ENCODE peak calls at places on chromosome 15, in eight cellular contexts. One of them, this sample, is unnamed.

GRCh38 chr15:32840481-32841245 is 122.9 kb downstream of the GREM1 start:
- DNase-seq in colonic mucosa: no peak
- DNase-seq in keratinocyte: no peak
- DNase-seq in fibroblast of mammary gland: peak; percentile 85
- DNase-seq in LNCaP clone FGC: no peak
- DNase-seq in hepatocyte: no peak
- DNase-seq in CD8-positive, alpha-beta T cell: no peak
- DNase-seq in brain microvascular endothelial cell: no peak
- DNase-seq in this sample: no peak

GRCh38 chr15:96285306-96285705 is 45.2 kb upstream of the NR2F2 start:
- DNase-seq in hepatocyte: no peak
- DNase-seq in brain microvascular endothelial cell: peak; percentile 99
- DNase-seq in fibroblast of mammary gland: peak; percentile 98
- DNase-seq in CD8-positive, alpha-beta T cell: no peak
- DNase-seq in LNCaP clone FGC: no peak
- DNase-seq in colonic mucosa: no peak
- DNase-seq in keratinocyte: no peak
- DNase-seq in this sample: no peak

GRCh38 chr15:58227706-58228543 is 89.7 kb downstream of the AQP9 start:
- DNase-seq in keratinocyte: peak; percentile 59
- DNase-seq in fibroblast of mammary gland: peak; percentile 86
- DNase-seq in hepatocyte: peak; percentile 83
- DNase-seq in CD8-positive, alpha-beta T cell: peak; percentile 62
- DNase-seq in colonic mucosa: peak; percentile 75
- DNase-seq in LNCaP clone FGC: peak; percentile 56
- DNase-seq in brain microvascular endothelial cell: peak; percentile 64
- DNase-seq in this sample: peak; percentile 68

GRCh38 chr15:88725305-88726220 is 77.7 kb upstream of the ACAN start:
- DNase-seq in fibroblast of mammary gland: no peak
- DNase-seq in brain microvascular endothelial cell: no peak
- DNase-seq in colonic mucosa: no peak
- DNase-seq in CD8-positive, alpha-beta T cell: no peak
- DNase-seq in LNCaP clone FGC: no peak
- DNase-seq in keratinocyte: no peak
- DNase-seq in hepatocyte: no peak
- DNase-seq in this sample: no peak

GRCh38 chr15:70341566-70341965 is 243.8 kb upstream of the TLE3 start:
- DNase-seq in colonic mucosa: no peak
- DNase-seq in CD8-positive, alpha-beta T cell: no peak
- DNase-seq in fibroblast of mammary gland: no peak
- DNase-seq in LNCaP clone FGC: no peak
- DNase-seq in hepatocyte: no peak
- DNase-seq in keratinocyte: no peak
- DNase-seq in brain microvascular endothelial cell: no peak
- DNase-seq in this sample: no peak

GRCh38 chr15:58698887-58699641 is 50.4 kb downstream of the ADAM10 start:
- DNase-seq in hepatocyte: no peak
- DNase-seq in CD8-positive, alpha-beta T cell: no peak
- DNase-seq in keratinocyte: no peak
- DNase-seq in fibroblast of mammary gland: no peak
- DNase-seq in LNCaP clone FGC: no peak
- DNase-seq in colonic mucosa: no peak
- DNase-seq in brain microvascular endothelial cell: no peak
- DNase-seq in this sample: no peak

GRCh38 chr15:80755884-80756283 is 23.3 kb upstream of the CEMIP start:
- DNase-seq in CD8-positive, alpha-beta T cell: no peak
- DNase-seq in fibroblast of mammary gland: no peak
- DNase-seq in brain microvascular endothelial cell: no peak
- DNase-seq in hepatocyte: no peak
- DNase-seq in keratinocyte: no peak
- DNase-seq in colonic mucosa: no peak
- DNase-seq in LNCaP clone FGC: no peak
- DNase-seq in this sample: no peak

GRCh38 chr15:59104602-59104911 is 389 bp upstream of the CCNB2 start:
- DNase-seq in LNCaP clone FGC: no peak
- DNase-seq in CD8-positive, alpha-beta T cell: no peak
- DNase-seq in fibroblast of mammary gland: no peak
- DNase-seq in keratinocyte: no peak
- DNase-seq in colonic mucosa: no peak
- DNase-seq in brain microvascular endothelial cell: no peak
- DNase-seq in hepatocyte: no peak
- DNase-seq in this sample: no peak

GRCh38 chr15:71153823-71154524 is 38.7 kb downstream of the THSD4 start:
- DNase-seq in hepatocyte: no peak
- DNase-seq in fibroblast of mammary gland: peak; percentile 32
- DNase-seq in colonic mucosa: no peak
- DNase-seq in LNCaP clone FGC: no peak
- DNase-seq in brain microvascular endothelial cell: no peak
- DNase-seq in CD8-positive, alpha-beta T cell: no peak
- DNase-seq in keratinocyte: no peak
- DNase-seq in this sample: no peak

GRCh38 chr15:67550522-67550921 is 8.0 kb downstream of the MAP2K5 start:
- DNase-seq in brain microvascular endothelial cell: peak; percentile 44
- DNase-seq in hepatocyte: no peak
- DNase-seq in keratinocyte: no peak
- DNase-seq in CD8-positive, alpha-beta T cell: no peak
- DNase-seq in colonic mucosa: no peak
- DNase-seq in LNCaP clone FGC: no peak
- DNase-seq in fibroblast of mammary gland: peak; percentile 54
- DNase-seq in this sample: no peak

GRCh38 chr15:98771444-98772059 is 123.2 kb downstream of the IGF1R start:
- DNase-seq in keratinocyte: no peak
- DNase-seq in hepatocyte: peak; percentile 34
- DNase-seq in brain microvascular endothelial cell: no peak
- DNase-seq in fibroblast of mammary gland: no peak
- DNase-seq in LNCaP clone FGC: no peak
- DNase-seq in colonic mucosa: no peak
- DNase-seq in CD8-positive, alpha-beta T cell: no peak
- DNase-seq in this sample: no peak

DNA sequence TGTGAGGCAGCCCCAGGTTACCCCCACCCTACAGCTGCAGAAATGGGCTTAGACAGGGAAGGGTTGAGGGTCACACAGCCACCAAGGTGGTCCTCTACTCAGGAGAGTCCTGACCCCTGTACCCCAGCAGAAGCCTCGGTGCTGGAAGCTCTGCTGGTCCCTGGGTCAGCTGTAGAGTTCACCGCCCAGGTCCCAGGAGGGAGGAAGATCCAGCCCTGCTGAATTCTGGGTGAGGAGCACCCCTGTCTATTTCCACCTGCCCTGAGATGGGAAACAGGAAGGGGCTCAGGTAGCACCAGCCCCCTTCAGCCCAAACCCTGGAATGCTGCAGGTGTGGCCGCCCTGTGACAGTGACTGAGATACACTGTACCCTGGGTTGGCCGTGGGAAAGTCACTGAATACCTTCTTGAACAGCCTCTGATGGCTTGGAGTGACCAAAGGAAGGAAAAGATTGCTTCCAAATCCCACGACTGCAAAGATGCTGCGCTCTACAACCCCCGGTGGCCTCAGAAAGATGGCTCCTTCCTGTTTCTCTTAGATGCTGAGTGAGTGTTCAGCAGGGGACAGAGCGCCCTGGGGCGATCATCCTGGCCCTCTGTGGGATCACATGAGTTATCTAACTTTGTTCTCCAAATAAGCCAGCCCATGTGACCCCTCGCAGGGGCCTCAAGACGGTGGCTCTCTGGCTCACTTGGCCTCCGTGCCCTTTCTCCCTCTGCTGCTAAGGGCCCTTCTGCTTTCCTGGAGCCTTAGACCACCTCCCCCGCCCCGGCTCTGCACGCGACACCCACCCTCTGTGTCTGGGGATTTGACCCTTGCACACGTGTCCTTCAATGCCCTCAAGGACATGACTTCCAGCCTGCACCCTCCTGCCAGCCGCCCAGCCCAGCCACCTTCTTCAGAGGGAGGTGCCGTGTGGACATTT is 141.9 kb downstream of the NSMCE3 start:
- DNase-seq in keratinocyte: no peak
- DNase-seq in hepatocyte: no peak
- DNase-seq in CD8-positive, alpha-beta T cell: no peak
- DNase-seq in fibroblast of mammary gland: no peak
- DNase-seq in brain microvascular endothelial cell: no peak
- DNase-seq in colonic mucosa: no peak
- DNase-seq in LNCaP clone FGC: no peak
- DNase-seq in this sample: no peak
- TF ChIP-seq CTCF in keratinocyte: no peak
- TF ChIP-seq CTCF in hepatocyte: no peak
- TF ChIP-seq CTCF in CD8-positive, alpha-beta T cell: no peak
- TF ChIP-seq CTCF in fibroblast of mammary gland: no peak
- TF ChIP-seq CTCF in brain microvascular endothelial cell: no peak
- TF ChIP-seq CTCF in colonic mucosa: no peak
- TF ChIP-seq CTCF in LNCaP clone FGC: no peak
- TF ChIP-seq CTCF in this sample: no peak

DNA sequence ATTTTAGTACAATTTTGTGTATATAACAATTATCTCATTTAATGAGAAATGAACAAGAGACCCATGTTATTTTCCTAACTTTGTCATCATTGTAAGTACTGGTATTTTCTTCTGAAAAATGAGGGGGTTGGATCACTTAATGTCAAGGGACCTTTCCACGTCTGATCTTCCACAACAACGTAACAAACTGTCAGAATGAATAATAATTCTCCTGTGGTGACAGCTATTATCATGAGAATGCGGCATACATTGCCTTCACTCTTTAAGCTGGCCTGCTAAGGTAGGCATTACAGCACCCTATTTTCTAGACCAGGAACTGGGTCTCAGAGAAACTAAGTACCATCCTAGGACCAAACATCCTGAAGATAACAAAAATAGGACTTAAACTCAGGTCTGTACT is 31.5 kb upstream of the MINAR1 start:
- DNase-seq in keratinocyte: no peak
- DNase-seq in LNCaP clone FGC: no peak
- DNase-seq in hepatocyte: no peak
- DNase-seq in colonic mucosa: no peak
- DNase-seq in fibroblast of mammary gland: no peak
- DNase-seq in CD8-positive, alpha-beta T cell: no peak
- DNase-seq in brain microvascular endothelial cell: no peak
- DNase-seq in this sample: no peak
- TF ChIP-seq CTCF in keratinocyte: no peak
- TF ChIP-seq CTCF in LNCaP clone FGC: no peak
- TF ChIP-seq CTCF in hepatocyte: no peak
- TF ChIP-seq CTCF in colonic mucosa: no peak
- TF ChIP-seq CTCF in fibroblast of mammary gland: no peak
- TF ChIP-seq CTCF in CD8-positive, alpha-beta T cell: no peak
- TF ChIP-seq CTCF in brain microvascular endothelial cell: no peak
- TF ChIP-seq CTCF in this sample: no peak

GRCh38 chr15:76183906-76184639 is 124.3 kb downstream of the TMEM266 start:
- DNase-seq in brain microvascular endothelial cell: no peak
- DNase-seq in fibroblast of mammary gland: no peak
- DNase-seq in hepatocyte: no peak
- DNase-seq in CD8-positive, alpha-beta T cell: no peak
- DNase-seq in keratinocyte: no peak
- DNase-seq in LNCaP clone FGC: no peak
- DNase-seq in colonic mucosa: no peak
- DNase-seq in this sample: no peak

GRCh38 chr15:76187151-76187550 is 124.1 kb downstream of the ETFA start:
- DNase-seq in fibroblast of mammary gland: no peak
- DNase-seq in colonic mucosa: no peak
- DNase-seq in LNCaP clone FGC: no peak
- DNase-seq in hepatocyte: no peak
- DNase-seq in keratinocyte: no peak
- DNase-seq in brain microvascular endothelial cell: no peak
- DNase-seq in CD8-positive, alpha-beta T cell: no peak
- DNase-seq in this sample: no peak

GRCh38 chr15:76184640-76185020 is 124.8 kb downstream of the TMEM266 start:
- DNase-seq in colonic mucosa: no peak
- DNase-seq in brain microvascular endothelial cell: no peak
- DNase-seq in LNCaP clone FGC: no peak
- DNase-seq in keratinocyte: no peak
- DNase-seq in hepatocyte: no peak
- DNase-seq in CD8-positive, alpha-beta T cell: no peak
- DNase-seq in fibroblast of mammary gland: no peak
- DNase-seq in this sample: no peak

GRCh38 chr15:76189106-76189505 is 122.2 kb downstream of the ETFA start:
- DNase-seq in colonic mucosa: no peak
- DNase-seq in fibroblast of mammary gland: no peak
- DNase-seq in LNCaP clone FGC: no peak
- DNase-seq in CD8-positive, alpha-beta T cell: no peak
- DNase-seq in hepatocyte: no peak
- DNase-seq in keratinocyte: no peak
- DNase-seq in brain microvascular endothelial cell: no peak
- DNase-seq in this sample: no peak

DNA sequence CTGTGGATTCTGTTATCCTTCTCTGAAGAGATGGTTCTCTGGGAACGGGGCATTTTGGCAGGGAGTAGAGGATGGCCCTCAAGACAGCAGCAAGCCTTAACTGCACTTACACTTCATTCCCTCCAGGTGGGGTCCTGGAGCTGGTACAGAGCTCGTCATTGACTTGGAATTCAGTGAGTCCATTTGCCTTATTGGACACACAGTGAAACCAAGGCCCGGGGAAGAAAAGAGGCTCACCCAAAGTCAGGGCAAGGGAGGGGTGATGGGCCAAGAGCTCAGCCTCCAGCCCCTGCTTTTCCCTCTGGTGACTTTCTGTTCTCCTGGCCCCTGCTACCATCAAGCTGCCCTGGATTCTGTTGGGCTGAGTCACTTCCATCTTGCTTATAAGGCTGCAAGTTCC is 125.6 kb downstream of the ETFA start:
- DNase-seq in brain microvascular endothelial cell: peak; percentile 68
- DNase-seq in CD8-positive, alpha-beta T cell: no peak
- DNase-seq in keratinocyte: no peak
- DNase-seq in hepatocyte: peak; percentile 54
- DNase-seq in LNCaP clone FGC: no peak
- DNase-seq in fibroblast of mammary gland: peak; percentile 84
- DNase-seq in colonic mucosa: peak; percentile 42
- DNase-seq in this sample: peak; percentile 71
- TF ChIP-seq CTCF in brain microvascular endothelial cell: peak; percentile 87
- TF ChIP-seq CTCF in CD8-positive, alpha-beta T cell: no peak
- TF ChIP-seq CTCF in keratinocyte: peak; percentile 85
- TF ChIP-seq CTCF in hepatocyte: peak; percentile 42
- TF ChIP-seq CTCF in LNCaP clone FGC: peak; percentile 39
- TF ChIP-seq CTCF in fibroblast of mammary gland: peak; percentile 73
- TF ChIP-seq CTCF in colonic mucosa: peak; percentile 49
- TF ChIP-seq CTCF in this sample: peak; percentile 31

DNA sequence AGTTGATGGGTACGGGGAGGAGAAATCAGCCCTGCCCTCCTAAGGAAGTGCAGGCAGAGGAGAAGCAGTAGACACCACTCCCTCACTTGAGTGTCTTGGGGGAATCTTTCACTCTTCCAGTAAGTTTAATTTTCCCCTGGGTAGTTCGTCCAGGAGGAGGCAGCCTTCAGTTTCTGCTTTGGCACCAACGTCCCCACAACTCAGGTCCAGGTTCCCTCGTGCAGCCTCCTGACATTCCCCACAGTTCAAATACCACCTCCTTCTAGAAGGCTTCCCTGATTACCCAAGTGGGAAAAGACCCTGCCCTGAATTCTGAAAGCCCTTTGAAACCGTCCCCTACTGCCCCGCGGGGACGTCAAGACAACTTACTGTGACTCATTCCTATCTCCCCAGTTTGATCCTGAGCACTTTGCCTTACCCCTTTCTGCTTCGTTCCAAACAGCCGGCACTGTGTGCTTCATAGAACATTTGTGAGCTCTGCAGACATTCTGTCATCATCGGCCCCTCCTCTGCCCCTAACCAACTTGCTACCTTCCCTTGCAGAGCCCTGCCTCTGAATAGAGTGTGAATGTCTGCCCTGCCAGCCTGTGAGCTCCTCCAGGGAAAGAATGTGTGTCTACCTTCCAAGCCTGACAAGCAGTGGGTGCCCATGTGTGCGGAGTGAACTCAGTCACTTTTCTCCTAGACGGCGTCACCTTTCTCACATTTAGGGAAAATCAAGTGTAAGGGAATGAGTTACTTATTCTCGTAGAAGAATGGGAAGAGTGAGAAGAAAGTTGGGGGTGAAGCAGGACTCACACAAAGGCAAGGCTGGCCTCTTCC is 14.5 kb upstream of the SRP14 start:
- DNase-seq in colonic mucosa: no peak
- DNase-seq in brain microvascular endothelial cell: no peak
- DNase-seq in CD8-positive, alpha-beta T cell: no peak
- DNase-seq in LNCaP clone FGC: no peak
- DNase-seq in hepatocyte: no peak
- DNase-seq in keratinocyte: no peak
- DNase-seq in fibroblast of mammary gland: no peak
- DNase-seq in this sample: no peak
- TF ChIP-seq CTCF in colonic mucosa: no peak
- TF ChIP-seq CTCF in brain microvascular endothelial cell: peak; percentile 34
- TF ChIP-seq CTCF in CD8-positive, alpha-beta T cell: no peak
- TF ChIP-seq CTCF in LNCaP clone FGC: no peak
- TF ChIP-seq CTCF in hepatocyte: peak; percentile 18
- TF ChIP-seq CTCF in keratinocyte: no peak
- TF ChIP-seq CTCF in fibroblast of mammary gland: peak; percentile 6
- TF ChIP-seq CTCF in this sample: peak; percentile 7

This sample was measured in GM13976.